ENCODE peak calls at places on chromosomes 7 and 10, in four cellular contexts. One of them, this sample, is unnamed.

GRCh38 chr10:31381766-31382316 is 62.8 kb downstream of the ZEB1 start:
- DNase-seq in MM.1S: peak
- DNase-seq in PC-9: no peak
- DNase-seq in GM23248: peak
- DNase-seq in this sample: no peak

GRCh38 chr7:69399038-69399800 is 199.1 kb upstream of the AUTS2 start:
- DNase-seq in MM.1S: no peak
- DNase-seq in PC-9: no peak
- DNase-seq in GM23248: peak
- DNase-seq in this sample: peak

GRCh38 chr10:43973801-43974200 is 325.1 kb upstream of the ZNF32 start:
- DNase-seq in MM.1S: no peak
- DNase-seq in PC-9: no peak
- DNase-seq in GM23248: no peak
- DNase-seq in this sample: no peak

GRCh38 chr10:47405829-47406547 is 21.9 kb upstream of the ZNF488 start:
- DNase-seq in MM.1S: no peak
- DNase-seq in PC-9: peak
- DNase-seq in GM23248: no peak
- DNase-seq in this sample: no peak

GRCh38 chr7:46616636-46617035 is 695.6 kb upstream of the IGFBP3 start:
- DNase-seq in MM.1S: no peak
- DNase-seq in PC-9: no peak
- DNase-seq in GM23248: peak
- DNase-seq in this sample: no peak

GRCh38 chr7:142954680-142955268 is 7.4 kb downstream of the KEL start:
- DNase-seq in MM.1S: peak
- DNase-seq in PC-9: no peak
- DNase-seq in GM23248: no peak
- DNase-seq in this sample: no peak

GRCh38 chr7:6658618-6659345 is 21.7 kb downstream of the ZNF316 start:
- DNase-seq in MM.1S: no peak
- DNase-seq in PC-9: no peak
- DNase-seq in GM23248: peak
- DNase-seq in this sample: no peak

GRCh38 chr7:13336227-13336626 is 648.8 kb downstream of the ARL4A start:
- DNase-seq in MM.1S: no peak
- DNase-seq in PC-9: no peak
- DNase-seq in GM23248: peak
- DNase-seq in this sample: no peak

GRCh38 chr7:95690367-95690947 is 81.9 kb upstream of the DYNC1I1 start:
- DNase-seq in MM.1S: peak
- DNase-seq in PC-9: peak
- DNase-seq in GM23248: peak
- DNase-seq in this sample: peak

GRCh38 chr10:102230861-102231356 is 4.8 kb downstream of the ELOVL3 start:
- DNase-seq in MM.1S: peak
- DNase-seq in PC-9: peak
- DNase-seq in GM23248: peak
- DNase-seq in this sample: peak

GRCh38 chr7:115953554-115954248 is 76.9 kb downstream of the TFEC start:
- DNase-seq in MM.1S: no peak
- DNase-seq in PC-9: no peak
- DNase-seq in GM23248: no peak
- DNase-seq in this sample: no peak

GRCh38 chr10:98285416-98285815 is 17.4 kb upstream of the LOXL4 start:
- DNase-seq in MM.1S: no peak
- DNase-seq in PC-9: no peak
- DNase-seq in GM23248: no peak
- DNase-seq in this sample: no peak

GRCh38 chr10:99767901-99768300 is 14.5 kb upstream of the ABCC2 start:
- DNase-seq in MM.1S: no peak
- DNase-seq in PC-9: no peak
- DNase-seq in GM23248: no peak
- DNase-seq in this sample: no peak

GRCh38 chr10:88386878-88387773 is 196.0 kb downstream of the RNLS start:
- DNase-seq in MM.1S: peak
- DNase-seq in PC-9: no peak
- DNase-seq in GM23248: peak
- DNase-seq in this sample: peak

GRCh38 chr7:12921751-12922345 is 234.4 kb downstream of the ARL4A start:
- DNase-seq in MM.1S: no peak
- DNase-seq in PC-9: peak
- DNase-seq in GM23248: no peak
- DNase-seq in this sample: no peak

GRCh38 chr10:85642421-85643170 is 724.0 kb downstream of the GRID1 start:
- DNase-seq in MM.1S: no peak
- DNase-seq in PC-9: peak
- DNase-seq in GM23248: peak
- DNase-seq in this sample: no peak

GRCh38 chr10:88974012-88974411 is 16.6 kb upstream of the FAS start:
- DNase-seq in MM.1S: no peak
- DNase-seq in PC-9: no peak
- DNase-seq in GM23248: peak
- DNase-seq in this sample: no peak

GRCh38 chr10:132236881-132237280 is 50.1 kb downstream of the DPYSL4 start:
- DNase-seq in MM.1S: no peak
- DNase-seq in PC-9: no peak
- DNase-seq in GM23248: no peak
- DNase-seq in this sample: no peak

GRCh38 chr10:71804067-71804466 is 30.7 kb upstream of the VSIR start:
- DNase-seq in MM.1S: no peak
- DNase-seq in PC-9: no peak
- DNase-seq in GM23248: no peak
- DNase-seq in this sample: no peak

GRCh38 chr10:93599778-93600177 is 1.3 kb downstream of the RBP4 start:
- DNase-seq in MM.1S: no peak
- DNase-seq in PC-9: no peak
- DNase-seq in GM23248: no peak
- DNase-seq in this sample: no peak

GRCh38 chr10:93600861-93601773 is at the start of gene RBP4:
- DNase-seq in MM.1S: no peak
- DNase-seq in PC-9: peak
- DNase-seq in GM23248: peak
- DNase-seq in this sample: peak

GRCh38 chr10:93601774-93602162 is 733 bp upstream of the RBP4 start:
- DNase-seq in MM.1S: no peak
- DNase-seq in PC-9: no peak
- DNase-seq in GM23248: no peak
- DNase-seq in this sample: no peak

GRCh38 chr10:93599335-93599734 is 1.7 kb downstream of the RBP4 start:
- DNase-seq in MM.1S: no peak
- DNase-seq in PC-9: no peak
- DNase-seq in GM23248: no peak
- DNase-seq in this sample: no peak

DNA sequence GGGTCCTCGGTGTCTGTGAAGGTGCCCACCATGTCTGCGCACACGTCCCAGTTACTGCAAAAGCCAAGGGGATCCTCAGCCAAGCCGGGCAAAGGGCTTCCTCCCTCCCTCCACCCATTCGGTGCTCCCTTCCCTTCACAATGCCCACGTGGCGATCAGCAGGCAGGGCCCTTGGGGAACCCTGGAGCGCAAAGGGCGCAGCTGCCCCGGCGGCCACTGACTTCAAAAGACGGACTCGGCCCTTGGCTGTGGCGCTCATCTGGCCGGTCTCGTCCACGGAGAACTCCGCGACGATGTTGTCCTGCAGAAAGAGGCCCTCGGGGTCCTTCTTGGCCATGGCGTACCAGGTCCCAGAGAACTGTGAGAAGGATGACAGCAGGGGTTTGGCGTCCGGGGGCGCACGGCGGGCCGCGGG is 582 bp downstream of the RBP4 start:
- DNase-seq in MM.1S: no peak
- DNase-seq in PC-9: no peak
- DNase-seq in GM23248: no peak
- DNase-seq in this sample: peak
- H3K4me3 ChIP-seq in MM.1S: no peak
- H3K4me3 ChIP-seq in PC-9: no peak
- H3K4me3 ChIP-seq in GM23248: no peak
- H3K4me3 ChIP-seq in this sample: peak

GRCh38 chr7:97018126-97018601 is 6.5 kb downstream of the DLX5 start:
- DNase-seq in MM.1S: no peak
- DNase-seq in PC-9: no peak
- DNase-seq in GM23248: no peak
- DNase-seq in this sample: peak
- TF ChIP-seq EZH2 in MM.1S: no peak
- TF ChIP-seq EZH2 in PC-9: no peak
- TF ChIP-seq EZH2 in GM23248: peak
- TF ChIP-seq EZH2 in this sample: peak

GRCh38 chr10:96918214-96919002 is 86.3 kb downstream of the LCOR start:
- DNase-seq in MM.1S: no peak
- DNase-seq in PC-9: no peak
- DNase-seq in GM23248: no peak
- DNase-seq in this sample: no peak

GRCh38 chr10:96919785-96920425 is 87.8 kb downstream of the LCOR start:
- DNase-seq in MM.1S: no peak
- DNase-seq in PC-9: no peak
- DNase-seq in GM23248: peak
- DNase-seq in this sample: no peak

GRCh38 chr10:96924861-96925260 is 92.8 kb downstream of the LCOR start:
- DNase-seq in MM.1S: no peak
- DNase-seq in PC-9: no peak
- DNase-seq in GM23248: no peak
- DNase-seq in this sample: no peak

GRCh38 chr10:96922978-96923948 is 91.2 kb downstream of the LCOR start:
- DNase-seq in MM.1S: no peak
- DNase-seq in PC-9: no peak
- DNase-seq in GM23248: no peak
- DNase-seq in this sample: no peak

DNA sequence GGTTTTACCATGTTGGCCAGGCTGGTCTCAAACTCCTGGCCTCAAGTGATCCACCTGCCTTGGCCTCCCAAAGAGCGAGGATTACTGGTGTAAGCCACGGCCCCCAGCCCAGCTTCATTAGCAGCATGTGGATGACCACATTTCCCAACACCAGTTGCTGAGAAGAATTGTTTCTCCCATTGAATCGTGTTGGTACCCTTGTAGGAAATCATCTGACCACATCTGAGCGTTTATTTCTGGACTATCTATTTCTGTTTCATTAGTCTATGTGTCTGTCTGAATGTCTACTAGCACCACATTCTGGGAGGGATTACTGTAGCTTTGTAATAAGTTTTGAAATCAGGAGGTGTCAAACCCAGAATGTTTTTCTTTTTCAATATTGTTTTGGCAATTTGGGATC is 89.6 kb downstream of the LCOR start:
- DNase-seq in MM.1S: peak
- DNase-seq in PC-9: no peak
- DNase-seq in GM23248: no peak
- DNase-seq in this sample: no peak
- H3K4me3 ChIP-seq in MM.1S: no peak
- H3K4me3 ChIP-seq in PC-9: no peak
- H3K4me3 ChIP-seq in GM23248: no peak
- H3K4me3 ChIP-seq in this sample: no peak

DNA sequence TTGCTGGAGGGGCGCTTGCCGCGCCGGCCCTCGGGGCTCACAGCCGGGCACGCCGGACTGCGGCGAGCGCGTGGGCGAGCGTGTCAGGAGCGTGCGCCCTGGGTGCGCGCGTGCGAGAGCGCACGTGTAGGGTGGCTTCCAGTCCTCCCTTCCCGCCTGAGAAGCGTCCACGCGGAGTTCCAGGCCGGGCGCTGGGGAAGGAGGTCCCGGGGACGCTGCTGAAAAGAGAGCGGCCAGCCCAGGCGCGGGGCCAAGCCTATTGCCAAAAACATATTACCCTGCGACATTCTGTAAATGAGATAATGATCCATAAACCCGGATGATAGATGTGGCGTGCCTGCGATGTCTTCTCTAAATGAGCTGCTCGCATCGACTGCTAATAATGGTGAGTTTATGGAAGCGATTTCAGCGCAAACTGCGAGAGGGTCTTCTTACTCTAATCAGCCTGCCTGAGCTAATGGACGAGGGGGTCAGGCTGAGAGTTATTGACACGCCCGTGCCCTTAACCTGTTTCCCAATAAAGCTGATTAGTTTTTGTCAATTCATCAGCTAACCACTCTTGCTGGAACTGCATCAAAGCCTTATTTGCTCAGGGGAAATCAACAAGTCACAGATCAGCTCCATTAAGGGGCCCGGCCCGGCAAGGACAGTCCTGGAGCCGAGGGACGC is 8.0 kb upstream of the MNX1 start:
- DNase-seq in MM.1S: no peak
- DNase-seq in PC-9: no peak
- DNase-seq in GM23248: peak
- DNase-seq in this sample: no peak
- TF ChIP-seq EZH2 in MM.1S: no peak
- TF ChIP-seq EZH2 in PC-9: no peak
- TF ChIP-seq EZH2 in GM23248: peak
- TF ChIP-seq EZH2 in this sample: peak

This sample was measured in GM23338.